ENCODE peak calls at places on chromosome 9, in five cellular contexts. M is GM12878; O is CD8-positive, alpha-beta T cell; B is RWPE2; I is DND-41. U is an unnamed sample.

GRCh38 chr9:138112791-138113600 is 235.4 kb downstream of the CACNA1B start:
- ATAC-seq in B (no peak), O (no peak), M (no peak), I (no peak), U (no peak)

GRCh38 chr9:16960084-16960483 is 89.6 kb upstream of the BNC2 start:
- ATAC-seq in B (peak), O (no peak), I (no peak), M (peak), U (peak)

GRCh38 chr9:124419832-124420489 is 4.7 kb upstream of the PSMB7 start:
- ATAC-seq in I (peak), O (no peak), M (peak), B (no peak), U (no peak)

GRCh38 chr9:97966493-97966892 is 16.6 kb upstream of the ANP32B start:
- ATAC-seq in M (peak), I (no peak), B (peak), O (no peak), U (peak)

GRCh38 chr9:73154760-73155159 is 3.1 kb downstream of the ANXA1 start:
- ATAC-seq in M (no peak), B (no peak), I (peak), O (peak), U (no peak)

GRCh38 chr9:69215774-69216482 is 41.9 kb downstream of the TJP2 start:
- ATAC-seq in O (no peak), B (no peak), I (no peak), M (no peak), U (no peak)

GRCh38 chr9:122808141-122808540 is 8.2 kb downstream of the OR1K1 start:
- ATAC-seq in M (no peak), I (peak), B (no peak), O (peak), U (no peak)

GRCh38 chr9:134059661-134060395 is 8.0 kb downstream of the BRD3 start:
- ATAC-seq in M (peak), O (no peak), I (no peak), B (no peak), U (no peak)

GRCh38 chr9:129749575-129749974 is 3.3 kb downstream of the PTGES start:
- ATAC-seq in O (no peak), I (no peak), B (no peak), M (no peak), U (no peak)

GRCh38 chr9:114057161-114057560 is 20.9 kb downstream of the AMBP start:
- ATAC-seq in M (no peak), I (no peak), O (no peak), B (no peak), U (no peak)

GRCh38 chr9:512555-513272 is 298.0 kb downstream of the DOCK8 start:
- ATAC-seq in B (no peak), M (no peak), I (no peak), O (no peak), U (no peak)

U was measured in esophagus mucosa.